ENCODE peak calls at places on chromosome 6, in five cellular contexts. C is posterior cingulate gyrus; I is naive thymus-derived CD8-positive, alpha-beta T cell; Y is activated CD8-positive, alpha-beta memory T cell treated with anti-CD3 and anti-CD28 coated beads for 48 hours; X is kidney glomerular epithelial cell. E is an unnamed sample.

GRCh38 chr6:37007340-37008043 is 2.0 kb downstream of the FGD2 start:
- DNase-seq in I (no peak), C (no peak), Y (no peak), X (peak), E (no peak)

GRCh38 chr6:163793584-163793983 is 379.1 kb downstream of the QKI start:
- DNase-seq in X (peak), Y (no peak), C (no peak), I (no peak), E (peak)

GRCh38 chr6:169450097-169450496 is 196.5 kb upstream of the THBS2 start:
- DNase-seq in Y (no peak), C (no peak), I (no peak), X (no peak), E (no peak)

GRCh38 chr6:157239671-157240058 is 83.7 kb downstream of the TMEM242 start:
- DNase-seq in Y (no peak), X (no peak), I (no peak), C (no peak), E (no peak)

GRCh38 chr6:107679457-107679856 is 144.7 kb downstream of the SCML4 start:
- DNase-seq in Y (no peak), C (no peak), I (no peak), X (no peak), E (no peak)

GRCh38 chr6:30592287-30592686 is 21.0 kb downstream of the ABCF1 start:
- DNase-seq in Y (no peak), X (no peak), C (no peak), I (no peak), E (no peak)

GRCh38 chr6:125749864-125750691 is 646 bp downstream of the HEY2 start:
- DNase-seq in X (no peak), I (no peak), C (peak), Y (no peak), E (no peak)

GRCh38 chr6:158327216-158327615 is 15.0 kb downstream of the TULP4 start:
- DNase-seq in X (no peak), Y (no peak), C (no peak), I (no peak), E (no peak)

GRCh38 chr6:113277111-113277510 is 580.0 kb upstream of the MARCKS start:
- DNase-seq in X (no peak), Y (no peak), I (no peak), C (no peak), E (no peak)

GRCh38 chr6:75376347-75377024 is 91.9 kb upstream of the TMEM30A start:
- DNase-seq in I (no peak), X (peak), Y (no peak), C (no peak), E (peak)

GRCh38 chr6:124903797-124904196 is 58.4 kb upstream of the RNF217 start:
- DNase-seq in I (no peak), C (no peak), Y (no peak), X (no peak), E (no peak)

GRCh38 chr6:47160702-47161101 is 118.6 kb upstream of the ADGRF1 start:
- DNase-seq in X (no peak), Y (no peak), C (no peak), I (no peak), E (no peak)

GRCh38 chr6:136956590-136957573 is 34.8 kb downstream of the SLC35D3 start:
- DNase-seq in C (no peak), I (no peak), X (no peak), Y (no peak), E (no peak)

GRCh38 chr6:161547617-161548016 is 273.8 kb upstream of the AGPAT4 start:
- DNase-seq in Y (no peak), I (no peak), C (no peak), X (no peak), E (no peak)

GRCh38 chr6:37602360-37602759 is 95.3 kb downstream of the MDGA1 start:
- DNase-seq in X (no peak), Y (no peak), I (no peak), C (no peak), E (no peak)

GRCh38 chr6:164401871-164402270 is 907.5 kb downstream of the C6orf118 start:
- DNase-seq in I (no peak), X (no peak), C (no peak), Y (no peak), E (no peak)

GRCh38 chr6:16840291-16840690 is 79.0 kb upstream of the ATXN1 start:
- DNase-seq in X (no peak), I (no peak), Y (no peak), C (no peak), E (no peak)

E was measured in T1000.